ENCODE peak calls at places on chromosome 5, in nine cellular contexts. P, Z, J, H, D, Y, V, S and A are unnamed samples.

GRCh38 chr5:21573915-21574314 is 1279.2 kb downstream of the CDH12 start:
- DNase-seq in P (no peak), Z (no peak), J (no peak), H (no peak), D (no peak), Y (no peak), V (no peak), S (no peak), A (no peak)

GRCh38 chr5:150626853-150627276 is 13.6 kb upstream of the SYNPO start:
- DNase-seq in P (peak), Z (no peak), J (peak), H (no peak), D (no peak), Y (no peak), V (no peak), S (peak), A (no peak)

GRCh38 chr5:94057655-94058054 is 316.3 kb upstream of the POU5F2 start:
- DNase-seq in P (no peak), Z (no peak), J (no peak), H (no peak), D (no peak), Y (no peak), V (no peak), S (no peak), A (no peak)

GRCh38 chr5:72860499-72860898 is 44.0 kb downstream of the TNPO1 start:
- DNase-seq in P (no peak), Z (no peak), J (no peak), H (no peak), D (no peak), Y (no peak), V (peak), S (no peak), A (no peak)

GRCh38 chr5:132458651-132459030 is 31.9 kb downstream of the IRF1 start:
- DNase-seq in P (no peak), Z (peak), J (peak), H (no peak), D (no peak), Y (no peak), V (peak), S (peak), A (no peak)

GRCh38 chr5:42840279-42840678 is 28.6 kb upstream of the SELENOP start:
- DNase-seq in P (peak), Z (peak), J (no peak), H (peak), D (peak), Y (peak), V (peak), S (peak), A (no peak)

GRCh38 chr5:17720070-17720469 is 85.8 kb downstream of the TAF11L14 start:
- DNase-seq in P (no peak), Z (no peak), J (no peak), H (no peak), D (no peak), Y (no peak), V (no peak), S (no peak), A (no peak)

GRCh38 chr5:80711216-80711615 is 56.4 kb upstream of the DHFR start:
- DNase-seq in P (no peak), Z (no peak), J (peak), H (no peak), D (no peak), Y (no peak), V (no peak), S (no peak), A (no peak)

GRCh38 chr5:1765880-1766235 is 33.8 kb downstream of the MRPL36 start:
- DNase-seq in P (no peak), Z (no peak), J (no peak), H (no peak), D (no peak), Y (no peak), V (no peak), S (no peak), A (no peak)

GRCh38 chr5:72554897-72555296 is 47.7 kb upstream of the ZNF366 start:
- DNase-seq in P (no peak), Z (no peak), J (no peak), H (no peak), D (no peak), Y (no peak), V (no peak), S (no peak), A (no peak)

GRCh38 chr5:83925321-83925877 is 204.7 kb upstream of the HAPLN1 start:
- DNase-seq in P (no peak), Z (no peak), J (no peak), H (no peak), D (no peak), Y (no peak), V (peak), S (peak), A (no peak)

GRCh38 chr5:133150909-133151544 is 99.2 kb downstream of the HSPA4 start:
- DNase-seq in P (no peak), Z (no peak), J (no peak), H (no peak), D (no peak), Y (peak), V (no peak), S (no peak), A (no peak)

GRCh38 chr5:22372376-22372775 is 480.8 kb downstream of the CDH12 start:
- DNase-seq in P (no peak), Z (no peak), J (no peak), H (no peak), D (no peak), Y (no peak), V (no peak), S (peak), A (no peak)

GRCh38 chr5:86979801-86980510 is 287.7 kb upstream of the RASA1 start:
- DNase-seq in P (no peak), Z (peak), J (peak), H (no peak), D (no peak), Y (no peak), V (peak), S (peak), A (peak)

GRCh38 chr5:90170231-90170630 is 239.3 kb downstream of the CETN3 start:
- DNase-seq in P (no peak), Z (no peak), J (no peak), H (no peak), D (no peak), Y (no peak), V (peak), S (no peak), A (no peak)

GRCh38 chr5:17248999-17249634 is 31.7 kb downstream of the BASP1 start:
- DNase-seq in P (no peak), Z (peak), J (no peak), H (peak), D (no peak), Y (no peak), V (peak), S (peak), A (no peak)

GRCh38 chr5:58775699-58776098 is 192.8 kb downstream of the RAB3C start:
- DNase-seq in P (no peak), Z (no peak), J (no peak), H (no peak), D (no peak), Y (no peak), V (no peak), S (no peak), A (peak)

GRCh38 chr5:62460578-62460983 is 48.0 kb downstream of the IPO11 start:
- DNase-seq in P (no peak), Z (peak), J (peak), H (no peak), D (no peak), Y (no peak), V (peak), S (peak), A (peak)

GRCh38 chr5:10635257-10635860 is 71.5 kb downstream of the ANKRD33B start:
- DNase-seq in P (no peak), Z (peak), J (peak), H (no peak), D (no peak), Y (peak), V (peak), S (peak), A (peak)

GRCh38 chr5:124030043-124030461 is 518.1 kb downstream of the CSNK1G3 start:
- DNase-seq in P (no peak), Z (no peak), J (no peak), H (no peak), D (no peak), Y (no peak), V (no peak), S (no peak), A (no peak)

GRCh38 chr5:173770637-173771036 is 117.5 kb upstream of the CPEB4 start:
- DNase-seq in P (no peak), Z (no peak), J (no peak), H (no peak), D (no peak), Y (no peak), V (no peak), S (no peak), A (no peak)
- TF ChIP-seq CTCF in P (no peak), Z (no peak), J (no peak), H (no peak), D (no peak), Y (no peak), V (no peak), S (no peak), A (no peak)

DNA sequence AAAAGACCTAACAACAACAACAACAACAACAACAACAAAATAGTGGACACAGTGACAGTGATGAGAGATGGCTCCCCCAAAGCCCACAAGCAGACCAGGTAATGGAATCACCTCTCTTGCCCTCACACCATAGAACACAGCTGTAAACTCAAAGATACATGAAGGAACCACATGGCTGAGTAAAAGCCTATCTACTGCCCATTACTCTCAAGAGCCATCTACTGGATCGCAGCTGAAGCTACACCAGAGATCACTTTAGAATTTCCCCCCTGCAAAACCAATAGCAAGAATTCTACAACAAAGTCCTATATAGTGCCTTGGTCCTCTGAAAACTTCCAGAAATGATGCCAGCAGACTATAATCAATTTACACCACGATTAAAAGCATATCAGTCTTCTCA is 1537.6 kb upstream of the CDH9 start:
- DNase-seq in P (no peak), Z (peak), J (no peak), H (no peak), D (no peak), Y (no peak), V (peak), S (peak), A (no peak)
- TF ChIP-seq CTCF in P (no peak), Z (peak), J (no peak), H (no peak), D (no peak), Y (no peak), V (peak), S (peak), A (no peak)

GRCh38 chr5:177507596-177508216 is 1.9 kb downstream of the DOK3 start:
- DNase-seq in P (no peak), Z (peak), J (peak), H (no peak), D (no peak), Y (no peak), V (no peak), S (no peak), A (no peak)

GRCh38 chr5:177508837-177509236 is 789 bp downstream of the DOK3 start:
- DNase-seq in P (no peak), Z (peak), J (peak), H (no peak), D (no peak), Y (no peak), V (no peak), S (no peak), A (peak)

GRCh38 chr5:177505075-177505474 is 4.6 kb downstream of the DOK3 start:
- DNase-seq in P (no peak), Z (no peak), J (no peak), H (no peak), D (no peak), Y (no peak), V (no peak), S (no peak), A (no peak)

GRCh38 chr5:177508217-177508611 is 1.4 kb downstream of the DOK3 start:
- DNase-seq in P (no peak), Z (peak), J (peak), H (no peak), D (no peak), Y (no peak), V (no peak), S (no peak), A (no peak)

GRCh38 chr5:177507165-177507564 is 2.5 kb downstream of the DOK3 start:
- DNase-seq in P (no peak), Z (peak), J (peak), H (no peak), D (no peak), Y (no peak), V (no peak), S (no peak), A (no peak)
- TF ChIP-seq CTCF in P (no peak), Z (peak), J (peak), H (no peak), D (no peak), Y (no peak), V (peak), S (peak), A (no peak)

GRCh38 chr5:141941779-141942178 is 16.2 kb downstream of the PCDH12 start:
- DNase-seq in P (no peak), Z (no peak), J (no peak), H (no peak), D (no peak), Y (no peak), V (peak), S (no peak), A (no peak)

GRCh38 chr5:141942185-141942857 is 15.7 kb downstream of the PCDH12 start:
- DNase-seq in P (peak), Z (no peak), J (no peak), H (no peak), D (no peak), Y (no peak), V (no peak), S (no peak), A (no peak)

GRCh38 chr5:141940695-141941271 is 17.1 kb downstream of the DELE1 start:
- DNase-seq in P (peak), Z (peak), J (no peak), H (no peak), D (no peak), Y (no peak), V (peak), S (no peak), A (no peak)

GRCh38 chr5:141944086-141944485 is 13.9 kb downstream of the PCDH12 start:
- DNase-seq in P (no peak), Z (no peak), J (no peak), H (no peak), D (no peak), Y (no peak), V (no peak), S (peak), A (no peak)

GRCh38 chr5:141941307-141941706 is 16.7 kb downstream of the PCDH12 start:
- DNase-seq in P (no peak), Z (peak), J (no peak), H (no peak), D (no peak), Y (no peak), V (peak), S (peak), A (no peak)
- TF ChIP-seq CTCF in P (no peak), Z (no peak), J (no peak), H (no peak), D (no peak), Y (no peak), V (no peak), S (no peak), A (no peak)

GRCh38 chr5:51679286-51679685 is 296.0 kb downstream of the ISL1 start:
- DNase-seq in P (no peak), Z (no peak), J (no peak), H (no peak), D (no peak), Y (no peak), V (no peak), S (no peak), A (no peak)

GRCh38 chr5:51685399-51685798 is 302.2 kb downstream of the ISL1 start:
- DNase-seq in P (no peak), Z (no peak), J (peak), H (no peak), D (no peak), Y (no peak), V (no peak), S (no peak), A (no peak)

DNA sequence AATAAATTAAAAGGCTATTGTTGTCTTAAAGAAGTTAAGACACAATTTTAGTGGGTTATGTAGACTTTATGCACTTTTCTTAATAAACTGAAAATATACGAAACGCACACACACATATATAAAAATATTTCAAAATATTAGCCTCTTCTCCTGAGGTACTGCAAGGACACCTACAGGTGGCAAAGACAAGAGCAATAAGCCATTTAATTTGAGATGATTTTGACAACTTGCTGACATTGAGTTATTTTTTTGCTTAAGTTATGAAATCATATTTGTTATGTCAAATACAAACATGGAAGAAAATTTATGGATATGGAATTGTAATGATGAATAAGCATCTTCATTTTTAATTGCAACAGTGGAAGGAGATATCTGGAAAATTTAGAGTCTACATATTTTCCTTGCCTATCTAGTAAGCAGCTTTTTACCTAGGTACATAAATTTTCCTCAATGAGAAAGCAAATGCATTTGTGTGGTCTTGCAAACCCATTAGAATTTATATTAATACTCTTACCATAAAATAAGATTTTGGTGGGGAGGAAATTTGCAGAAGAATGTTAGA is 301.6 kb downstream of the ISL1 start:
- DNase-seq in P (no peak), Z (no peak), J (no peak), H (no peak), D (no peak), Y (no peak), V (peak), S (peak), A (no peak)
- TF ChIP-seq CTCF in P (no peak), Z (no peak), J (no peak), H (no peak), D (no peak), Y (no peak), V (no peak), S (peak), A (no peak)

GRCh38 chr5:154857534-154858250 is 735 bp upstream of the CNOT8 start:
- DNase-seq in P (peak), Z (peak), J (peak), H (peak), D (peak), Y (peak), V (peak), S (peak), A (peak)
- TF ChIP-seq CTCF in P (peak), Z (no peak), J (no peak), H (no peak), D (no peak), Y (no peak), V (peak), S (peak), A (no peak)

GRCh38 chr5:37120270-37120669 is 128.9 kb downstream of the CPLANE1 start:
- DNase-seq in P (no peak), Z (no peak), J (no peak), H (no peak), D (no peak), Y (no peak), V (no peak), S (no peak), A (no peak)
- TF ChIP-seq CTCF in P (no peak), Z (no peak), J (peak), H (no peak), D (no peak), Y (no peak), V (no peak), S (no peak), A (peak)